ENCODE peak calls at places on chromosomes 13 and 19, in ten cellular contexts. F, B, V, C, J, P, Q, K, E and W are unnamed samples.
A peak's percentile ranks its signal among the peaks of the same experiment; 100 is the strongest.

GRCh38 chr19:2150794-2151338 is 500 bp downstream of the AP3D1 start:
- DNase-seq in P (no peak), C (no peak), F (no peak), B (peak; percentile 61), K (no peak), V (no peak), E (no peak), J (no peak), Q (no peak), W (no peak)

GRCh38 chr13:21435710-21436151 is 23.4 kb downstream of the ZDHHC20 start:
- DNase-seq in B (peak; percentile 37), E (peak; percentile 42), K (no peak), F (peak; percentile 61), P (no peak), C (no peak), J (peak; percentile 39), Q (no peak), V (no peak), W (peak; percentile 67)

GRCh38 chr19:15161028-15161984 is 39.5 kb downstream of the NOTCH3 start:
- DNase-seq in B (no peak), P (no peak), J (peak; percentile 28), C (peak; percentile 26), F (no peak), K (no peak), E (no peak), V (no peak), Q (no peak), W (no peak)

GRCh38 chr19:1674293-1674679 is 21.9 kb upstream of the TCF3 start:
- DNase-seq in J (no peak), F (no peak), E (no peak), V (no peak), C (no peak), Q (no peak), B (no peak), K (no peak), P (no peak), W (no peak)

GRCh38 chr13:21673592-21674270 is 2.9 kb downstream of the FGF9 start:
- DNase-seq in K (peak; percentile 7), Q (peak; percentile 56), C (peak; percentile 35), V (peak; percentile 84), J (peak; percentile 67), P (no peak), B (peak; percentile 77), F (peak; percentile 68), E (no peak), W (no peak)

GRCh38 chr19:47369923-47370625 is 21.0 kb downstream of the DHX34 start:
- DNase-seq in J (no peak), V (no peak), P (no peak), C (no peak), K (no peak), B (no peak), Q (no peak), F (no peak), E (peak; percentile 43), W (no peak)

GRCh38 chr13:93689333-93689732 is 462.7 kb downstream of the GPC6 start:
- DNase-seq in E (no peak), J (no peak), F (no peak), Q (no peak), B (no peak), P (no peak), K (no peak), C (no peak), V (no peak), W (no peak)

GRCh38 chr13:80265348-80265747 is 75.6 kb downstream of the SPRY2 start:
- DNase-seq in V (no peak), K (no peak), E (no peak), P (no peak), J (no peak), F (no peak), B (no peak), C (no peak), Q (no peak), W (no peak)

GRCh38 chr19:9178901-9179300 is at the start of gene OR7D2:
- DNase-seq in C (no peak), B (no peak), E (no peak), P (no peak), F (no peak), V (no peak), Q (no peak), K (no peak), J (no peak), W (no peak)

GRCh38 chr13:41059466-41059865 is 1.8 kb upstream of the WBP4 start:
- DNase-seq in K (no peak), F (no peak), P (no peak), J (no peak), B (no peak), C (no peak), Q (no peak), E (peak; percentile 21), V (no peak), W (no peak)

GRCh38 chr13:50829896-50830295 is 13.6 kb downstream of the DLEU7 start:
- DNase-seq in J (no peak), F (no peak), V (no peak), B (no peak), C (no peak), P (no peak), E (no peak), K (no peak), Q (no peak), W (no peak)

GRCh38 chr13:109381546-109382180 is 404.7 kb downstream of the IRS2 start:
- DNase-seq in J (no peak), P (no peak), Q (no peak), E (no peak), C (no peak), F (no peak), V (no peak), B (no peak), K (no peak), W (no peak)

GRCh38 chr19:35389192-35389861 is 18.5 kb downstream of the GPR42 start:
- DNase-seq in P (no peak), E (no peak), J (no peak), Q (no peak), F (no peak), C (no peak), K (no peak), B (no peak), V (no peak), W (peak; percentile 53)

GRCh38 chr13:35687336-35687735 is 210.8 kb upstream of the MAB21L1 start:
- DNase-seq in J (no peak), K (no peak), B (no peak), V (no peak), E (no peak), P (no peak), Q (no peak), C (no peak), F (no peak), W (no peak)

GRCh38 chr13:24680258-24680920 is at the start of gene ATP12A:
- DNase-seq in B (peak; percentile 61), C (no peak), V (peak; percentile 92), Q (no peak), F (peak; percentile 59), J (peak; percentile 52), P (no peak), K (no peak), E (no peak), W (peak; percentile 49)

GRCh38 chr13:24632382-24633121 is 47.7 kb upstream of the ATP12A start:
- DNase-seq in K (no peak), B (no peak), J (no peak), F (no peak), E (no peak), C (no peak), V (no peak), Q (no peak), P (no peak), W (no peak)

GRCh38 chr13:69579351-69579750 is 528.3 kb upstream of the ATXN8OS start:
- DNase-seq in Q (no peak), P (no peak), B (no peak), V (no peak), K (no peak), E (no peak), C (no peak), J (no peak), F (no peak), W (no peak)